ENCODE peak calls at places on chromosomes 3 and 15, in ten cellular contexts. S, D, L, J, K, Z, O, U, I and V are unnamed samples.

GRCh38 chr3:18047052-18047451 is 304.6 kb upstream of the TBC1D5 start:
- DNase-seq in S (peak; percentile 56), D (no peak), L (no peak), J (no peak), K (peak; percentile 47), Z (no peak), O (no peak), U (no peak), I (no peak), V (no peak)

GRCh38 chr15:38867556-38867955 is 302.9 kb upstream of the RASGRP1 start:
- DNase-seq in S (no peak), D (no peak), L (no peak), J (no peak), K (no peak), Z (no peak), O (no peak), U (no peak), I (no peak), V (no peak)

GRCh38 chr15:41928637-41929620 is 35.1 kb upstream of the SPTBN5 start:
- DNase-seq in S (no peak), D (no peak), L (no peak), J (peak; percentile 71), K (no peak), Z (no peak), O (no peak), U (no peak), I (no peak), V (no peak)

GRCh38 chr3:103712320-103713008 is 1277.6 kb downstream of the ZPLD1 start:
- DNase-seq in S (peak; percentile 2), D (no peak), L (no peak), J (no peak), K (no peak), Z (peak; percentile 6), O (no peak), U (no peak), I (no peak), V (no peak)

GRCh38 chr3:158347966-158348365 is 223.0 kb upstream of the MLF1 start:
- DNase-seq in S (peak; percentile 2), D (no peak), L (no peak), J (no peak), K (no peak), Z (no peak), O (no peak), U (no peak), I (no peak), V (no peak)

GRCh38 chr15:64008177-64008576 is 38.1 kb downstream of the DAPK2 start:
- DNase-seq in S (no peak), D (no peak), L (no peak), J (no peak), K (no peak), Z (no peak), O (no peak), U (no peak), I (no peak), V (no peak)

GRCh38 chr3:132318451-132318850 is 1.2 kb downstream of the ACP3 start:
- DNase-seq in S (peak; percentile 89), D (no peak), L (no peak), J (no peak), K (no peak), Z (no peak), O (no peak), U (no peak), I (no peak), V (no peak)

GRCh38 chr3:39180183-39180545 is 12.2 kb downstream of the XIRP1 start:
- DNase-seq in S (no peak), D (no peak), L (no peak), J (no peak), K (no peak), Z (no peak), O (no peak), U (no peak), I (no peak), V (no peak)

GRCh38 chr3:141064255-141064926 is 13.2 kb downstream of the SPSB4 start:
- DNase-seq in S (no peak), D (no peak), L (no peak), J (no peak), K (no peak), Z (no peak), O (no peak), U (no peak), I (no peak), V (no peak)

GRCh38 chr3:172247525-172248274 is 200.6 kb downstream of the GHSR start:
- DNase-seq in S (no peak), D (no peak), L (no peak), J (no peak), K (no peak), Z (no peak), O (no peak), U (no peak), I (no peak), V (no peak)

GRCh38 chr3:142148871-142149860 is at the start of gene TFDP2:
- DNase-seq in S (peak; percentile 85), D (peak; percentile 86), L (peak; percentile 85), J (peak; percentile 92), K (peak; percentile 74), Z (peak; percentile 78), O (peak; percentile 84), U (peak; percentile 76), I (peak; percentile 68), V (peak; percentile 75)

GRCh38 chr3:170703121-170703588 is 117.3 kb upstream of the SLC7A14 start:
- DNase-seq in S (peak; percentile 95), D (no peak), L (no peak), J (no peak), K (peak; percentile 81), Z (peak; percentile 93), O (no peak), U (no peak), I (no peak), V (no peak)

GRCh38 chr3:4355401-4356224 is 52.4 kb downstream of the SETMAR start:
- DNase-seq in S (no peak), D (no peak), L (peak; percentile 11), J (no peak), K (no peak), Z (no peak), O (no peak), U (no peak), I (no peak), V (no peak)

GRCh38 chr3:98824256-98824655 is 61.1 kb downstream of the ST3GAL6 start:
- DNase-seq in S (peak; percentile 36), D (no peak), L (no peak), J (no peak), K (no peak), Z (no peak), O (no peak), U (no peak), I (no peak), V (no peak)

GRCh38 chr15:70142322-70143191 is 44.8 kb upstream of the TLE3 start:
- DNase-seq in S (no peak), D (no peak), L (no peak), J (no peak), K (no peak), Z (peak; percentile 93), O (no peak), U (no peak), I (no peak), V (no peak)

GRCh38 chr15:80640546-80641121 is 54.5 kb upstream of the ABHD17C start:
- DNase-seq in S (no peak), D (no peak), L (no peak), J (no peak), K (no peak), Z (no peak), O (no peak), U (no peak), I (no peak), V (no peak)

GRCh38 chr3:37542772-37543449 is 318.8 kb upstream of the CTDSPL start:
- DNase-seq in S (no peak), D (no peak), L (no peak), J (no peak), K (no peak), Z (no peak), O (no peak), U (no peak), I (no peak), V (no peak)

GRCh38 chr3:49012441-49013017 is 5.3 kb downstream of the WDR6 start:
- DNase-seq in S (no peak), D (no peak), L (peak; percentile 67), J (peak; percentile 31), K (no peak), Z (no peak), O (no peak), U (no peak), I (no peak), V (no peak)

GRCh38 chr15:99727733-99728132 is 5.5 kb downstream of the LYSMD4 start:
- DNase-seq in S (no peak), D (no peak), L (no peak), J (no peak), K (no peak), Z (no peak), O (no peak), U (no peak), I (no peak), V (no peak)